ENCODE peak calls at places on chromosomes 13 and 19, in seven cellular contexts. P is BJ, X is fibroblast of lung, B is neural progenitor cell, V is Caco-2, K is RWPE2, J is cardiac muscle cell. R is an unnamed sample.

GRCh38 chr13:93375491-93375890 is 148.9 kb downstream of the GPC6 start:
- DNase-seq in P (no peak), X (no peak), B (no peak), V (no peak), K (no peak), J (no peak), R (no peak)

GRCh38 chr13:46605824-46606554 is 53.0 kb downstream of the LRCH1 start:
- DNase-seq in P (no peak), X (no peak), B (no peak), V (no peak), K (no peak), J (no peak), R (no peak)

GRCh38 chr19:45790942-45791341 is 1.7 kb downstream of the DMWD start:
- DNase-seq in P (no peak), X (no peak), B (no peak), V (no peak), K (no peak), J (no peak), R (no peak)

GRCh38 chr19:16457954-16458331 is 13.8 kb downstream of the EPS15L1 start:
- DNase-seq in P (no peak), X (no peak), B (no peak), V (no peak), K (no peak), J (no peak), R (no peak)

GRCh38 chr13:99555149-99555548 is 53.9 kb downstream of the TM9SF2 start:
- DNase-seq in P (no peak), X (no peak), B (no peak), V (no peak), K (no peak), J (no peak), R (no peak)

GRCh38 chr19:46529622-46530451 is 34.2 kb upstream of the PNMA8B start:
- DNase-seq in P (no peak), X (peak), B (peak), V (peak), K (no peak), J (peak), R (no peak)

GRCh38 chr13:91381371-91381770 is 17.1 kb upstream of the GPC5 start:
- DNase-seq in P (no peak), X (peak), B (peak), V (no peak), K (no peak), J (peak), R (no peak)

GRCh38 chr19:14985133-14985532 is 5.5 kb upstream of the SLC1A6 start:
- DNase-seq in P (no peak), X (no peak), B (no peak), V (no peak), K (no peak), J (no peak), R (no peak)

GRCh38 chr19:53193534-53194222 is 520 bp upstream of the ZNF665 start:
- DNase-seq in P (no peak), X (no peak), B (no peak), V (no peak), K (no peak), J (no peak), R (no peak)

GRCh38 chr13:37047032-37047431 is 12.5 kb downstream of the SUPT20H start:
- DNase-seq in P (no peak), X (no peak), B (no peak), V (no peak), K (no peak), J (no peak), R (no peak)

GRCh38 chr13:38008636-38009035 is 139.1 kb upstream of the TRPC4 start:
- DNase-seq in P (no peak), X (peak), B (no peak), V (no peak), K (no peak), J (peak), R (no peak)

GRCh38 chr13:105442941-105443340 is 1092.5 kb downstream of the EFNB2 start:
- DNase-seq in P (peak), X (peak), B (no peak), V (no peak), K (no peak), J (peak), R (peak)

GRCh38 chr19:18109731-18110671 is 12.4 kb downstream of the MAST3 start:
- DNase-seq in P (no peak), X (no peak), B (peak), V (peak), K (no peak), J (no peak), R (no peak)

GRCh38 chr13:110109910-110110309 is 197.0 kb downstream of the COL4A1 start:
- DNase-seq in P (no peak), X (peak), B (peak), V (no peak), K (no peak), J (peak), R (peak)

GRCh38 chr13:109815651-109816050 is 29.3 kb upstream of the IRS2 start:
- DNase-seq in P (no peak), X (no peak), B (no peak), V (no peak), K (no peak), J (no peak), R (no peak)

GRCh38 chr13:97659602-97660001 is 225.6 kb downstream of the RAP2A start:
- DNase-seq in P (no peak), X (peak), B (peak), V (peak), K (no peak), J (peak), R (no peak)

GRCh38 chr19:45498411-45499195 is at the start of gene PPM1N:
- DNase-seq in P (no peak), X (no peak), B (peak), V (no peak), K (no peak), J (peak), R (no peak)

GRCh38 chr13:73765651-73766384 is 368.4 kb downstream of the KLF12 start:
- DNase-seq in P (no peak), X (peak), B (peak), V (peak), K (no peak), J (peak), R (peak)

GRCh38 chr19:35501684-35502083 is 11.4 kb upstream of the KRTDAP start:
- DNase-seq in P (no peak), X (peak), B (no peak), V (no peak), K (no peak), J (peak), R (no peak)

GRCh38 chr19:40144151-40144550 is 47.1 kb upstream of the MAP3K10 start:
- DNase-seq in P (no peak), X (no peak), B (no peak), V (no peak), K (no peak), J (no peak), R (no peak)

GRCh38 chr19:16571283-16571682 is 932 bp downstream of the SLC35E1 start:
- DNase-seq in P (no peak), X (no peak), B (no peak), V (no peak), K (no peak), J (peak), R (no peak)

GRCh38 chr13:96003304-96003703 is 49.9 kb downstream of the UGGT2 start:
- DNase-seq in P (no peak), X (peak), B (no peak), V (no peak), K (no peak), J (peak), R (no peak)

GRCh38 chr19:49333426-49334288 is 1.5 kb upstream of the CD37 start:
- DNase-seq in P (no peak), X (no peak), B (no peak), V (no peak), K (no peak), J (peak), R (no peak)

GRCh38 chr19:40719414-40719894 is 2.5 kb downstream of the ITPKC start:
- DNase-seq in P (no peak), X (no peak), B (no peak), V (no peak), K (no peak), J (no peak), R (no peak)

GRCh38 chr19:45767881-45768643 is 990 bp downstream of the SIX5 start:
- DNase-seq in P (no peak), X (peak), B (peak), V (peak), K (peak), J (peak), R (no peak)

GRCh38 chr13:59447031-59447430 is 716.7 kb downstream of the DIAPH3 start:
- DNase-seq in P (no peak), X (no peak), B (no peak), V (no peak), K (no peak), J (no peak), R (no peak)

GRCh38 chr19:14565298-14565679 is 6.6 kb downstream of the NDUFB7 start:
- DNase-seq in P (no peak), X (no peak), B (no peak), V (no peak), K (no peak), J (no peak), R (no peak)

GRCh38 chr13:42594577-42595571 is 20.9 kb downstream of the TNFSF11 start:
- DNase-seq in P (peak), X (peak), B (peak), V (peak), K (no peak), J (peak), R (peak)

GRCh38 chr19:927044-927706 is 1.3 kb downstream of the ARID3A start:
- DNase-seq in P (no peak), X (peak), B (peak), V (peak), K (peak), J (peak), R (no peak)

GRCh38 chr19:54493967-54494585 is 8.6 kb upstream of the LAIR2 start:
- DNase-seq in P (no peak), X (no peak), B (no peak), V (no peak), K (no peak), J (no peak), R (no peak)

GRCh38 chr13:59464926-59465325 is 698.8 kb downstream of the DIAPH3 start:
- DNase-seq in P (no peak), X (no peak), B (no peak), V (no peak), K (no peak), J (no peak), R (no peak)

GRCh38 chr19:33311326-33311682 is 9.0 kb upstream of the CEBPA start:
- DNase-seq in P (no peak), X (no peak), B (no peak), V (peak), K (no peak), J (no peak), R (no peak)

GRCh38 chr19:33312065-33312464 is 9.7 kb upstream of the CEBPA start:
- DNase-seq in P (no peak), X (no peak), B (no peak), V (no peak), K (no peak), J (no peak), R (no peak)

GRCh38 chr19:33306853-33307792 is 4.8 kb upstream of the CEBPA start:
- DNase-seq in P (no peak), X (no peak), B (no peak), V (no peak), K (no peak), J (no peak), R (no peak)

GRCh38 chr19:33309826-33310225 is 7.5 kb upstream of the CEBPA start:
- DNase-seq in P (no peak), X (no peak), B (no peak), V (no peak), K (no peak), J (no peak), R (no peak)

GRCh38 chr19:33310606-33311325 is 8.4 kb upstream of the CEBPA start:
- DNase-seq in P (no peak), X (no peak), B (no peak), V (no peak), K (no peak), J (no peak), R (no peak)
- TF ChIP-seq CTCF in P (no peak), X (no peak), B (no peak), V (no peak), K (peak), J (no peak), R (no peak)

DNA sequence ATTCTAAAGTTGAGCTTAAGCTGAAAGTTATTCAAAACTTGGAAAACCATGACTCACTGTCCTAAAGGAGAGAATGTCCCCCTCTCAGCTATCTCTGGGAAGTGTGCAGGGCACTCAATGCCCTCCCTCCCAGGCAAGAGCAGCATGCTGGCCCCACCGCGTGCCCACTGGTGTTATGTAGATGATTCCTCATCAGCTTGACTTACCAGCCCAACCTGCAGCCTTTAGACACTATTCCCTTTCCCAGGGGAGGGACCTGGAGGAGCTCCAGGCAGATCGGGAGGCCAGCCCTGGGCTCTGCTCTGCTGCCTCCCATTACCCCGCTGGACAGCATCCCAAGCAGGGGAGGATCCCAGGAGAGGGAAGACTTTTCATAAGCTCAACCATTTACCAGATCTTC is 124.6 kb downstream of the FGF14 start:
- DNase-seq in P (no peak), X (no peak), B (no peak), V (no peak), K (no peak), J (peak), R (no peak)
- H3K4me3 ChIP-seq in P (no peak), X (no peak), B (no peak), V (no peak), K (no peak), J (no peak), R (no peak)

DNA sequence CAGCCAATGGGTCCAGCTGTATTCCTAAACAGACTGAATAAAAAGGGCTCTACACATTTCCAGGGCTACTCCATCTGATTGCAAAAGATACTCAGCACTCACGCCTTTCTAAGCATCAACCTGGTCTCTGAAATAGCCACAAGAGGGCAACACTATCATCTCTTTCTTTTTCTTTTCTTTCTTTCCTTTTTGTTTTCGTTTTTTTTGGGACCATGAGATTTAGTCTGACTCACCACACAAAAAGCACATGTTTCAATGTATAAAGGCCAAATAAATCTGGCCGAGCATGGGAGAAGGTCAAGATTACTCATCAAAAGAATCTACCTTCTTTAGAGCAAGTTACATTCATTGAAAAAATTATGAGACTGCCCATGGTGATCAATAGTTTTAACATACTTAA is 805.6 kb upstream of the ARGLU1 start:
- DNase-seq in P (no peak), X (peak), B (peak), V (peak), K (no peak), J (peak), R (peak)
- TF ChIP-seq CTCF in P (no peak), X (peak), B (peak), V (peak), K (peak), J (peak), R (peak)

DNA sequence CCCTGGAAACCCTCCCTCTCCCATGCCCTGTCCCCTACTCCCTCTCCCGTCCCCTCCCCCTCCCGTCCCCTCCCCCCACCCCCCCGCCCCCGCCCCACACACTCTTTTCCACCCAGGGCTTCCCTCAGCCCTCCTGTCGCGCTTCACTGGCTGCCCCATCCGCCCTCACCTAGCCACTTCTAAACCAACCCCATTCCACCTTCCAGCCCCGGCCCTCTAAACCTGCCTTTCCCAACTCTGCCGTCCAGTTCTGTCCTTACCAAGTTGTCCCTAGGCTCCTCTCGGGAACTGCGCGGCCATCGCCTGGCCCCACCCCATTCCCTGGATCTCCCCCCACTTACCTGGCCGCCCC is 972 bp downstream of the RGL3 start:
- DNase-seq in P (no peak), X (no peak), B (no peak), V (no peak), K (no peak), J (no peak), R (no peak)
- H3K4me3 ChIP-seq in P (peak), X (no peak), B (peak), V (peak), K (peak), J (peak), R (no peak)

DNA sequence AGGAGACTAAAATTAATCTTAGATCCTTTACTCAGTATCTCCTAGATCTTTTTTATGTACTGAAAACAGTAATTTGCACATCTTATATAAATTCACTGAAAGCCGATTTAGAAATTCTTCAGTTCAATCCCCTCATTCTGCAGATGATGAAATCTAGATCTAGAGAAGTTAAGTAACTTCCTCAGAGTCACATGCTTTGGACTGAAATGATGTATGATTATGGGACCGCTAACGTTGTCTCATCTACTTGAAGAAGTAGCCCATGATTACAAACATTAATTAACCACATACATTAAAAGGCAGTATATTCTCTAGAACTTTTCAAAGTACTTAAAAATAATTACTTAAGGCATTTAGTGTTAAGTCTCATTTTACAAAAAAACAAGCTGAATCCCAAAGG is 37.8 kb downstream of the ELF1 start:
- DNase-seq in P (no peak), X (peak), B (no peak), V (no peak), K (no peak), J (peak), R (no peak)
- TF ChIP-seq CTCF in P (no peak), X (no peak), B (no peak), V (no peak), K (no peak), J (no peak), R (no peak)

DNA sequence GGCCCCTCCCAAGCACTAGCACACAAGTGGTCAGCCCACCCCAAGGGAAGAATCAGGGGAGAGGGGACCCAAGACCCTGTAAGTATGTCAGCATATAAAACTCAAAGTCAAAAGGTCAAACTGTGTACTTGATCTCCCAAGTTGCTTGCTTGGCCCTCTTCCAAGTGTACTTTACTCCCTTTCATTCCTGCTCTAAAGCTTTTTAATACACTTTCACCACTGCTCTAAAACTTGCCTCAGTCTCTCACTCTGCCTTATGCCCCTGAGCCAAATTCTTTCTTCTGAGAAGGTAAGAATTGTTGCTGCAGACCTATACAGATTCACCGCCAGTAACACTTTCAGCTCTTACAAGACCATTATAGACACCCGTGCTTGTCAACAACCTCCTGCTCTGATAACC is 15.1 kb upstream of the RNASEH2B start:
- DNase-seq in P (no peak), X (no peak), B (no peak), V (no peak), K (no peak), J (no peak), R (no peak)
- H3K4me3 ChIP-seq in P (no peak), X (no peak), B (no peak), V (no peak), K (no peak), J (no peak), R (no peak)

R was measured in retinal pigment epithelial cell.